ENCODE peak calls at places on chromosome 2, in ten cellular contexts. One of them, this sample, is unnamed.

GRCh38 chr2:163453920-163454319 is 281.9 kb downstream of the FIGN start:
- DNase-seq in endothelial cell of umbilical vein: no peak
- DNase-seq in NT2/D1: no peak
- DNase-seq in midbrain: no peak
- DNase-seq in NCI-H1694 treated with DMSO at 0.1 percent for 48 hours: no peak
- DNase-seq in glutamatergic neuron: no peak
- DNase-seq in kidney tubule cell: no peak
- DNase-seq in right lobe of liver: no peak
- DNase-seq in dermis blood vessel endothelial cell: no peak
- DNase-seq in mucosa of descending colon: no peak
- DNase-seq in this sample: no peak

GRCh38 chr2:200744252-200744651 is 67.5 kb upstream of the BZW1 start:
- DNase-seq in kidney tubule cell: no peak
- DNase-seq in endothelial cell of umbilical vein: no peak
- DNase-seq in glutamatergic neuron: no peak
- DNase-seq in NT2/D1: no peak
- DNase-seq in dermis blood vessel endothelial cell: no peak
- DNase-seq in right lobe of liver: no peak
- DNase-seq in midbrain: no peak
- DNase-seq in mucosa of descending colon: no peak
- DNase-seq in NCI-H1694 treated with DMSO at 0.1 percent for 48 hours: no peak
- DNase-seq in this sample: no peak

GRCh38 chr2:191728710-191729597 is 51.0 kb downstream of the NABP1 start:
- DNase-seq in mucosa of descending colon: no peak
- DNase-seq in kidney tubule cell: peak
- DNase-seq in right lobe of liver: no peak
- DNase-seq in endothelial cell of umbilical vein: no peak
- DNase-seq in NT2/D1: no peak
- DNase-seq in midbrain: no peak
- DNase-seq in dermis blood vessel endothelial cell: peak
- DNase-seq in glutamatergic neuron: no peak
- DNase-seq in NCI-H1694 treated with DMSO at 0.1 percent for 48 hours: no peak
- DNase-seq in this sample: no peak

GRCh38 chr2:191885650-191886049 is 38.8 kb upstream of the CAVIN2 start:
- DNase-seq in endothelial cell of umbilical vein: no peak
- DNase-seq in NT2/D1: no peak
- DNase-seq in right lobe of liver: no peak
- DNase-seq in NCI-H1694 treated with DMSO at 0.1 percent for 48 hours: peak
- DNase-seq in dermis blood vessel endothelial cell: no peak
- DNase-seq in mucosa of descending colon: no peak
- DNase-seq in midbrain: no peak
- DNase-seq in kidney tubule cell: peak
- DNase-seq in glutamatergic neuron: no peak
- DNase-seq in this sample: no peak

GRCh38 chr2:79320871-79321270 is 161.3 kb upstream of the REG3A start:
- DNase-seq in NT2/D1: no peak
- DNase-seq in midbrain: no peak
- DNase-seq in glutamatergic neuron: no peak
- DNase-seq in dermis blood vessel endothelial cell: no peak
- DNase-seq in endothelial cell of umbilical vein: no peak
- DNase-seq in mucosa of descending colon: no peak
- DNase-seq in NCI-H1694 treated with DMSO at 0.1 percent for 48 hours: no peak
- DNase-seq in right lobe of liver: no peak
- DNase-seq in kidney tubule cell: no peak
- DNase-seq in this sample: no peak

GRCh38 chr2:60400462-60400861 is 153.0 kb downstream of the BCL11A start:
- DNase-seq in midbrain: no peak
- DNase-seq in NT2/D1: no peak
- DNase-seq in right lobe of liver: no peak
- DNase-seq in mucosa of descending colon: no peak
- DNase-seq in kidney tubule cell: no peak
- DNase-seq in dermis blood vessel endothelial cell: no peak
- DNase-seq in endothelial cell of umbilical vein: no peak
- DNase-seq in glutamatergic neuron: no peak
- DNase-seq in NCI-H1694 treated with DMSO at 0.1 percent for 48 hours: no peak
- DNase-seq in this sample: no peak

GRCh38 chr2:117850461-117850860 is 36.0 kb downstream of the DDX18 start:
- DNase-seq in mucosa of descending colon: no peak
- DNase-seq in dermis blood vessel endothelial cell: no peak
- DNase-seq in endothelial cell of umbilical vein: no peak
- DNase-seq in right lobe of liver: no peak
- DNase-seq in midbrain: no peak
- DNase-seq in glutamatergic neuron: no peak
- DNase-seq in NCI-H1694 treated with DMSO at 0.1 percent for 48 hours: no peak
- DNase-seq in kidney tubule cell: no peak
- DNase-seq in NT2/D1: no peak
- DNase-seq in this sample: no peak

GRCh38 chr2:235845245-235845644 is 322.9 kb downstream of the GBX2 start:
- DNase-seq in mucosa of descending colon: no peak
- DNase-seq in right lobe of liver: no peak
- DNase-seq in midbrain: no peak
- DNase-seq in kidney tubule cell: no peak
- DNase-seq in dermis blood vessel endothelial cell: no peak
- DNase-seq in glutamatergic neuron: no peak
- DNase-seq in NT2/D1: no peak
- DNase-seq in NCI-H1694 treated with DMSO at 0.1 percent for 48 hours: no peak
- DNase-seq in endothelial cell of umbilical vein: no peak
- DNase-seq in this sample: no peak

GRCh38 chr2:119234021-119235019 is 10.7 kb downstream of the STEAP3 start:
- DNase-seq in kidney tubule cell: no peak
- DNase-seq in right lobe of liver: no peak
- DNase-seq in NT2/D1: peak
- DNase-seq in endothelial cell of umbilical vein: peak
- DNase-seq in NCI-H1694 treated with DMSO at 0.1 percent for 48 hours: peak
- DNase-seq in midbrain: peak
- DNase-seq in mucosa of descending colon: no peak
- DNase-seq in dermis blood vessel endothelial cell: peak
- DNase-seq in glutamatergic neuron: no peak
- DNase-seq in this sample: no peak

GRCh38 chr2:71453404-71454220 is at the start of gene DYSF:
- DNase-seq in dermis blood vessel endothelial cell: peak
- DNase-seq in glutamatergic neuron: peak
- DNase-seq in kidney tubule cell: peak
- DNase-seq in right lobe of liver: peak
- DNase-seq in NCI-H1694 treated with DMSO at 0.1 percent for 48 hours: no peak
- DNase-seq in endothelial cell of umbilical vein: no peak
- DNase-seq in NT2/D1: peak
- DNase-seq in mucosa of descending colon: peak
- DNase-seq in midbrain: no peak
- DNase-seq in this sample: no peak

GRCh38 chr2:234032301-234032856 is 18.1 kb upstream of the SPP2 start:
- DNase-seq in midbrain: no peak
- DNase-seq in right lobe of liver: no peak
- DNase-seq in kidney tubule cell: peak
- DNase-seq in NCI-H1694 treated with DMSO at 0.1 percent for 48 hours: no peak
- DNase-seq in glutamatergic neuron: no peak
- DNase-seq in NT2/D1: no peak
- DNase-seq in mucosa of descending colon: no peak
- DNase-seq in dermis blood vessel endothelial cell: peak
- DNase-seq in endothelial cell of umbilical vein: peak
- DNase-seq in this sample: no peak

GRCh38 chr2:224982910-224983688 is 59.2 kb downstream of the DOCK10 start:
- DNase-seq in NCI-H1694 treated with DMSO at 0.1 percent for 48 hours: no peak
- DNase-seq in right lobe of liver: no peak
- DNase-seq in glutamatergic neuron: peak
- DNase-seq in dermis blood vessel endothelial cell: no peak
- DNase-seq in midbrain: peak
- DNase-seq in NT2/D1: no peak
- DNase-seq in endothelial cell of umbilical vein: no peak
- DNase-seq in mucosa of descending colon: peak
- DNase-seq in kidney tubule cell: no peak
- DNase-seq in this sample: no peak

GRCh38 chr2:120982598-120982997 is 246.9 kb downstream of the GLI2 start:
- DNase-seq in endothelial cell of umbilical vein: no peak
- DNase-seq in kidney tubule cell: no peak
- DNase-seq in mucosa of descending colon: no peak
- DNase-seq in glutamatergic neuron: peak
- DNase-seq in NCI-H1694 treated with DMSO at 0.1 percent for 48 hours: no peak
- DNase-seq in NT2/D1: peak
- DNase-seq in dermis blood vessel endothelial cell: no peak
- DNase-seq in right lobe of liver: peak
- DNase-seq in midbrain: no peak
- DNase-seq in this sample: no peak

GRCh38 chr2:104378853-104379374 is 475.0 kb upstream of the POU3F3 start:
- DNase-seq in midbrain: peak
- DNase-seq in NCI-H1694 treated with DMSO at 0.1 percent for 48 hours: peak
- DNase-seq in right lobe of liver: no peak
- DNase-seq in endothelial cell of umbilical vein: no peak
- DNase-seq in dermis blood vessel endothelial cell: no peak
- DNase-seq in NT2/D1: peak
- DNase-seq in mucosa of descending colon: no peak
- DNase-seq in kidney tubule cell: peak
- DNase-seq in glutamatergic neuron: no peak
- DNase-seq in this sample: no peak

GRCh38 chr2:54665436-54665856 is 58.0 kb upstream of the EML6 start:
- DNase-seq in NT2/D1: peak
- DNase-seq in right lobe of liver: no peak
- DNase-seq in mucosa of descending colon: no peak
- DNase-seq in NCI-H1694 treated with DMSO at 0.1 percent for 48 hours: peak
- DNase-seq in kidney tubule cell: peak
- DNase-seq in midbrain: peak
- DNase-seq in dermis blood vessel endothelial cell: peak
- DNase-seq in glutamatergic neuron: peak
- DNase-seq in endothelial cell of umbilical vein: peak
- DNase-seq in this sample: peak

GRCh38 chr2:239815638-239816035 is 209.5 kb downstream of the NDUFA10 start:
- DNase-seq in glutamatergic neuron: no peak
- DNase-seq in NT2/D1: no peak
- DNase-seq in midbrain: no peak
- DNase-seq in right lobe of liver: no peak
- DNase-seq in endothelial cell of umbilical vein: no peak
- DNase-seq in kidney tubule cell: no peak
- DNase-seq in dermis blood vessel endothelial cell: no peak
- DNase-seq in NCI-H1694 treated with DMSO at 0.1 percent for 48 hours: no peak
- DNase-seq in mucosa of descending colon: no peak
- DNase-seq in this sample: no peak

GRCh38 chr2:55804535-55804934 is 110.9 kb upstream of the PNPT1 start:
- DNase-seq in dermis blood vessel endothelial cell: no peak
- DNase-seq in kidney tubule cell: no peak
- DNase-seq in NT2/D1: no peak
- DNase-seq in endothelial cell of umbilical vein: no peak
- DNase-seq in glutamatergic neuron: peak
- DNase-seq in NCI-H1694 treated with DMSO at 0.1 percent for 48 hours: no peak
- DNase-seq in right lobe of liver: no peak
- DNase-seq in mucosa of descending colon: no peak
- DNase-seq in midbrain: peak
- DNase-seq in this sample: no peak

This sample was measured in NCI-H187 treated with DMSO at 0.1 percent for 48 hours.